ENCODE peak calls at places on chromosome 5, in ten cellular contexts. C is CD4-positive, alpha-beta T cell; V is stomach; Z is HuH-7; N is uterus; Y is T-helper 9 cell; L is thoracic aorta; E is COR-L47; K is D341Med; D is activated naive CD8-positive, alpha-beta T cell treated with anti-CD3 and anti-CD28 coated beads for 36 hours. Q is an unnamed sample.

GRCh38 chr5:167634432-167634831 is 657.0 kb upstream of the WWC1 start:
- DNase-seq in C (no peak), V (no peak), Z (no peak), N (no peak), Y (no peak), L (no peak), E (no peak), K (no peak), D (no peak), Q (no peak)

GRCh38 chr5:177604656-177605055 is 4.7 kb downstream of the B4GALT7 start:
- DNase-seq in C (no peak), V (no peak), Z (no peak), N (no peak), Y (no peak), L (no peak), E (no peak), K (no peak), D (no peak), Q (no peak)

GRCh38 chr5:909086-909485 is 16.4 kb downstream of the TRIP13 start:
- DNase-seq in C (no peak), V (no peak), Z (no peak), N (no peak), Y (no peak), L (no peak), E (no peak), K (no peak), D (no peak), Q (no peak)

GRCh38 chr5:33576726-33577620 is 136.2 kb downstream of the TARS1 start:
- DNase-seq in C (no peak), V (no peak), Z (no peak), N (no peak), Y (no peak), L (no peak), E (no peak), K (no peak), D (no peak), Q (no peak)

GRCh38 chr5:28450997-28451396 is 1412.6 kb upstream of the CDH9 start:
- DNase-seq in C (no peak), V (no peak), Z (no peak), N (no peak), Y (no peak), L (no peak), E (no peak), K (no peak), D (no peak), Q (no peak)

GRCh38 chr5:126515337-126515736 is 79.7 kb downstream of the ALDH7A1 start:
- DNase-seq in C (no peak), V (no peak), Z (no peak), N (no peak), Y (no peak), L (no peak), E (no peak), K (peak), D (no peak), Q (no peak)

GRCh38 chr5:134116291-134116690 is 1.8 kb downstream of the TCF7 start:
- DNase-seq in C (no peak), V (no peak), Z (no peak), N (no peak), Y (no peak), L (no peak), E (no peak), K (no peak), D (no peak), Q (no peak)

GRCh38 chr5:108634951-108635288 is 112.8 kb upstream of the FER start:
- DNase-seq in C (no peak), V (no peak), Z (no peak), N (no peak), Y (no peak), L (no peak), E (no peak), K (no peak), D (no peak), Q (no peak)

GRCh38 chr5:43729846-43730478 is 127.0 kb downstream of the NNT start:
- DNase-seq in C (no peak), V (no peak), Z (no peak), N (no peak), Y (no peak), L (no peak), E (peak), K (no peak), D (no peak), Q (peak)

Q was measured in NCI-H1092 treated with DMSO at 0.1 percent for 48 hours.